ENCODE peak calls at places on chromosomes 16 and 17, in five cellular contexts. One of them, this sample, is unnamed.

GRCh38 chr16:86545927-86546637 is 9.0 kb downstream of the MTHFSD start:
- DNase-seq in cardiac muscle cell: no peak
- DNase-seq in AG04450: no peak
- DNase-seq in coronary artery: no peak
- DNase-seq in mammary epithelial cell: no peak
- DNase-seq in this sample: no peak

GRCh38 chr16:73020409-73020884 is 27.5 kb downstream of the ZFHX3 start:
- DNase-seq in cardiac muscle cell: no peak
- DNase-seq in AG04450: peak; percentile 46
- DNase-seq in coronary artery: peak; percentile 88
- DNase-seq in mammary epithelial cell: peak; percentile 78
- DNase-seq in this sample: peak; percentile 45

GRCh38 chr17:62092784-62093183 is 27.7 kb upstream of the MED13 start:
- DNase-seq in cardiac muscle cell: no peak
- DNase-seq in AG04450: no peak
- DNase-seq in coronary artery: no peak
- DNase-seq in mammary epithelial cell: no peak
- DNase-seq in this sample: no peak

GRCh38 chr17:55704412-55704811 is 18.3 kb downstream of the TMEM100 start:
- DNase-seq in cardiac muscle cell: no peak
- DNase-seq in AG04450: no peak
- DNase-seq in coronary artery: no peak
- DNase-seq in mammary epithelial cell: no peak
- DNase-seq in this sample: no peak

GRCh38 chr17:41131979-41132378 is 8.0 kb upstream of the KRTAP4-12 start:
- DNase-seq in cardiac muscle cell: no peak
- DNase-seq in AG04450: no peak
- DNase-seq in coronary artery: no peak
- DNase-seq in mammary epithelial cell: peak; percentile 83
- DNase-seq in this sample: no peak

GRCh38 chr16:887846-888245 is 82.9 kb downstream of the LMF1 start:
- DNase-seq in cardiac muscle cell: no peak
- DNase-seq in AG04450: no peak
- DNase-seq in coronary artery: no peak
- DNase-seq in mammary epithelial cell: no peak
- DNase-seq in this sample: no peak

GRCh38 chr17:9801505-9801904 is 10.1 kb upstream of the DHRS7C start:
- DNase-seq in cardiac muscle cell: peak; percentile 78
- DNase-seq in AG04450: no peak
- DNase-seq in coronary artery: no peak
- DNase-seq in mammary epithelial cell: no peak
- DNase-seq in this sample: no peak

GRCh38 chr16:554640-555413 is 5.4 kb upstream of the PRR35 start:
- DNase-seq in cardiac muscle cell: no peak
- DNase-seq in AG04450: no peak
- DNase-seq in coronary artery: no peak
- DNase-seq in mammary epithelial cell: peak; percentile 47
- DNase-seq in this sample: no peak

GRCh38 chr17:66925811-66926500 is 38.6 kb upstream of the CACNG4 start:
- DNase-seq in cardiac muscle cell: no peak
- DNase-seq in AG04450: no peak
- DNase-seq in coronary artery: no peak
- DNase-seq in mammary epithelial cell: no peak
- DNase-seq in this sample: no peak

GRCh38 chr17:44919885-44920564 is 4.7 kb upstream of the GFAP start:
- DNase-seq in cardiac muscle cell: peak; percentile 85
- DNase-seq in AG04450: peak; percentile 55
- DNase-seq in coronary artery: peak; percentile 87
- DNase-seq in mammary epithelial cell: peak; percentile 66
- DNase-seq in this sample: peak; percentile 37

GRCh38 chr17:37750768-37751466 is 6.1 kb upstream of the HNF1B start:
- DNase-seq in cardiac muscle cell: no peak
- DNase-seq in AG04450: no peak
- DNase-seq in coronary artery: no peak
- DNase-seq in mammary epithelial cell: no peak
- DNase-seq in this sample: no peak

GRCh38 chr17:78305801-78306200 is 54.1 kb downstream of the SOCS3 start:
- DNase-seq in cardiac muscle cell: no peak
- DNase-seq in AG04450: no peak
- DNase-seq in coronary artery: no peak
- DNase-seq in mammary epithelial cell: no peak
- DNase-seq in this sample: no peak

GRCh38 chr17:7858487-7858832 is 657 bp downstream of the CYB5D1 start:
- DNase-seq in cardiac muscle cell: peak; percentile 62
- DNase-seq in AG04450: no peak
- DNase-seq in coronary artery: peak; percentile 74
- DNase-seq in mammary epithelial cell: no peak
- DNase-seq in this sample: no peak

GRCh38 chr17:18314059-18314730 is 599 bp downstream of the TOP3A start:
- DNase-seq in cardiac muscle cell: peak; percentile 29
- DNase-seq in AG04450: no peak
- DNase-seq in coronary artery: no peak
- DNase-seq in mammary epithelial cell: no peak
- DNase-seq in this sample: no peak

GRCh38 chr16:80023865-80024264 is 423.3 kb upstream of the MAF start:
- DNase-seq in cardiac muscle cell: no peak
- DNase-seq in AG04450: no peak
- DNase-seq in coronary artery: no peak
- DNase-seq in mammary epithelial cell: no peak
- DNase-seq in this sample: no peak

GRCh38 chr17:50063516-50064252 is 7.8 kb downstream of the ITGA3 start:
- DNase-seq in cardiac muscle cell: no peak
- DNase-seq in AG04450: no peak
- DNase-seq in coronary artery: no peak
- DNase-seq in mammary epithelial cell: peak; percentile 57
- DNase-seq in this sample: no peak

GRCh38 chr17:1239210-1239609 is 31.0 kb upstream of the BHLHA9 start:
- DNase-seq in cardiac muscle cell: no peak
- DNase-seq in AG04450: no peak
- DNase-seq in coronary artery: no peak
- DNase-seq in mammary epithelial cell: no peak
- DNase-seq in this sample: peak; percentile 84

GRCh38 chr16:15783985-15784384 is 72.8 kb downstream of the MYH11 start:
- DNase-seq in cardiac muscle cell: no peak
- DNase-seq in AG04450: no peak
- DNase-seq in coronary artery: no peak
- DNase-seq in mammary epithelial cell: no peak
- DNase-seq in this sample: no peak

GRCh38 chr17:9386401-9386800 is 189.2 kb downstream of the STX8 start:
- DNase-seq in cardiac muscle cell: no peak
- DNase-seq in AG04450: no peak
- DNase-seq in coronary artery: no peak
- DNase-seq in mammary epithelial cell: peak; percentile 88
- DNase-seq in this sample: no peak

GRCh38 chr17:43599835-43600234 is 53.7 kb upstream of the ETV4 start:
- DNase-seq in cardiac muscle cell: no peak
- DNase-seq in AG04450: peak; percentile 54
- DNase-seq in coronary artery: no peak
- DNase-seq in mammary epithelial cell: peak; percentile 74
- DNase-seq in this sample: peak; percentile 70

GRCh38 chr16:88685156-88686061 is 898 bp downstream of the SNAI3 start:
- DNase-seq in cardiac muscle cell: no peak
- DNase-seq in AG04450: no peak
- DNase-seq in coronary artery: no peak
- DNase-seq in mammary epithelial cell: peak; percentile 25
- DNase-seq in this sample: no peak

GRCh38 chr16:50021509-50021908 is 3.5 kb upstream of the CNEP1R1 start:
- DNase-seq in cardiac muscle cell: peak; percentile 52
- DNase-seq in AG04450: no peak
- DNase-seq in coronary artery: no peak
- DNase-seq in mammary epithelial cell: peak; percentile 3
- DNase-seq in this sample: no peak

GRCh38 chr17:51668963-51669246 is 408.6 kb downstream of the UTP18 start:
- DNase-seq in cardiac muscle cell: no peak
- DNase-seq in AG04450: no peak
- DNase-seq in coronary artery: no peak
- DNase-seq in mammary epithelial cell: no peak
- DNase-seq in this sample: no peak

GRCh38 chr17:63376949-63377348 is 69.2 kb downstream of the CYB561 start:
- DNase-seq in cardiac muscle cell: no peak
- DNase-seq in AG04450: no peak
- DNase-seq in coronary artery: no peak
- DNase-seq in mammary epithelial cell: no peak
- DNase-seq in this sample: no peak

DNA sequence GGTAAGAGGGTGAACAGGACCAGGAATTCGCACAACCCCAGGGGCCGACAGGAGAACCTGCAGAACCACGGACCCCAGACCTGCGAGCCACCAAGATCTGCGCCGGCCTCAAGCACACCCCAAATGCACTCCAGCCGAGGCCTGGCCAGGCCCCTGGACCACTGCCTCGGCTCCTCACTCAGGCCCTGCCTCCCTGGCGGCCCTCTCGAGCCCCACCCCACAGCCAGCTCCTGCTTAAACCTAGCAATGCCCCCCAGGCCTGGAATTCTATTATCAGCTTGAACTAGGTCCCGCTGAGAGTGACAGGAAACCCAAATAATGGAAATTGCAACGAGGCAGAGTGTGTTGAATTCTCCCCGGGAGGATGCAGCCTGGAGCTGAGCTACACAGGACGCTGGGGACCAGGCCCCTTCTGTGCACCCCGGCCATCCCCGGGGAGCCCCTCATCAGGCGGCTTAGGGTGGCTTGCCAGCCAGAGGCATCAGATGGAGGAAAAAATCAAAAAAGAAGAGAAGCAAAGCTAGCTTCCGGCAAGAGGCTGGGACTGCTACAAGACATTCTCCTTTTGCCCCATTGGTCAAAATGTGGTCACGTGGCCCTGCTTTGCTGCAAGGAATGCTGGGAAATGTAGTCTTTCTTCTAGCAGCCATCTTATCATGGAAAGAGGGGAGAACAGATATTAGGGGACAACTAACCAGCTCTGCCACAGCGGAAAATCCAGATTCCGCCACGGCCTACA is 2.4 kb upstream of the ENPP7 start:
- DNase-seq in cardiac muscle cell: peak; percentile 87
- DNase-seq in AG04450: peak; percentile 79
- DNase-seq in coronary artery: no peak
- DNase-seq in mammary epithelial cell: peak; percentile 81
- DNase-seq in this sample: peak; percentile 64
- H3K4me3 ChIP-seq in cardiac muscle cell: no peak overlapping the region
- H3K4me3 ChIP-seq in AG04450: peak overlapping the region; percentile 46
- H3K4me3 ChIP-seq in coronary artery: peak overlapping the region; percentile 53
- H3K4me3 ChIP-seq in mammary epithelial cell: peak overlapping the region; percentile 40
- H3K4me3 ChIP-seq in this sample: peak overlapping the region; percentile 20

GRCh38 chr17:77269696-77270681 is 129.2 kb downstream of the SEC14L1 start:
- DNase-seq in cardiac muscle cell: no peak
- DNase-seq in AG04450: no peak
- DNase-seq in coronary artery: no peak
- DNase-seq in mammary epithelial cell: no peak
- DNase-seq in this sample: no peak

GRCh38 chr17:77264617-77265230 is 124.0 kb downstream of the SEC14L1 start:
- DNase-seq in cardiac muscle cell: no peak
- DNase-seq in AG04450: no peak
- DNase-seq in coronary artery: no peak
- DNase-seq in mammary epithelial cell: no peak
- DNase-seq in this sample: no peak

GRCh38 chr17:77266213-77266612 is 125.4 kb downstream of the SEC14L1 start:
- DNase-seq in cardiac muscle cell: no peak
- DNase-seq in AG04450: no peak
- DNase-seq in coronary artery: no peak
- DNase-seq in mammary epithelial cell: no peak
- DNase-seq in this sample: no peak

GRCh38 chr17:77271421-77271820 is 130.7 kb downstream of the SEC14L1 start:
- DNase-seq in cardiac muscle cell: no peak
- DNase-seq in AG04450: no peak
- DNase-seq in coronary artery: no peak
- DNase-seq in mammary epithelial cell: no peak
- DNase-seq in this sample: no peak

GRCh38 chr17:77266891-77267341 is 126.1 kb downstream of the SEC14L1 start:
- DNase-seq in cardiac muscle cell: no peak
- DNase-seq in AG04450: no peak
- DNase-seq in coronary artery: no peak
- DNase-seq in mammary epithelial cell: no peak
- DNase-seq in this sample: no peak
- TF ChIP-seq CTCF in cardiac muscle cell: peak; percentile 42
- TF ChIP-seq CTCF in AG04450: peak; percentile 22
- TF ChIP-seq CTCF in coronary artery: no peak
- TF ChIP-seq CTCF in mammary epithelial cell: no peak
- TF ChIP-seq CTCF in this sample: peak; percentile 21

GRCh38 chr16:81232740-81233367 is 5.6 kb upstream of the BCO1 start:
- DNase-seq in cardiac muscle cell: no peak
- DNase-seq in AG04450: no peak
- DNase-seq in coronary artery: no peak
- DNase-seq in mammary epithelial cell: no peak
- DNase-seq in this sample: no peak

GRCh38 chr16:81231014-81231413 is 7.5 kb upstream of the BCO1 start:
- DNase-seq in cardiac muscle cell: no peak
- DNase-seq in AG04450: no peak
- DNase-seq in coronary artery: no peak
- DNase-seq in mammary epithelial cell: no peak
- DNase-seq in this sample: no peak

GRCh38 chr16:81224836-81225235 is 13.7 kb upstream of the BCO1 start:
- DNase-seq in cardiac muscle cell: no peak
- DNase-seq in AG04450: no peak
- DNase-seq in coronary artery: no peak
- DNase-seq in mammary epithelial cell: no peak
- DNase-seq in this sample: no peak

GRCh38 chr16:81229811-81230210 is 8.7 kb upstream of the BCO1 start:
- DNase-seq in cardiac muscle cell: no peak
- DNase-seq in AG04450: no peak
- DNase-seq in coronary artery: no peak
- DNase-seq in mammary epithelial cell: no peak
- DNase-seq in this sample: no peak

GRCh38 chr16:81227780-81228179 is 10.7 kb upstream of the BCO1 start:
- DNase-seq in cardiac muscle cell: no peak
- DNase-seq in AG04450: no peak
- DNase-seq in coronary artery: no peak
- DNase-seq in mammary epithelial cell: no peak
- DNase-seq in this sample: no peak
- H3K4me3 ChIP-seq in cardiac muscle cell: no peak overlapping the region
- H3K4me3 ChIP-seq in AG04450: no peak overlapping the region
- H3K4me3 ChIP-seq in coronary artery: no peak overlapping the region
- H3K4me3 ChIP-seq in mammary epithelial cell: no peak overlapping the region
- H3K4me3 ChIP-seq in this sample: no peak overlapping the region

DNA sequence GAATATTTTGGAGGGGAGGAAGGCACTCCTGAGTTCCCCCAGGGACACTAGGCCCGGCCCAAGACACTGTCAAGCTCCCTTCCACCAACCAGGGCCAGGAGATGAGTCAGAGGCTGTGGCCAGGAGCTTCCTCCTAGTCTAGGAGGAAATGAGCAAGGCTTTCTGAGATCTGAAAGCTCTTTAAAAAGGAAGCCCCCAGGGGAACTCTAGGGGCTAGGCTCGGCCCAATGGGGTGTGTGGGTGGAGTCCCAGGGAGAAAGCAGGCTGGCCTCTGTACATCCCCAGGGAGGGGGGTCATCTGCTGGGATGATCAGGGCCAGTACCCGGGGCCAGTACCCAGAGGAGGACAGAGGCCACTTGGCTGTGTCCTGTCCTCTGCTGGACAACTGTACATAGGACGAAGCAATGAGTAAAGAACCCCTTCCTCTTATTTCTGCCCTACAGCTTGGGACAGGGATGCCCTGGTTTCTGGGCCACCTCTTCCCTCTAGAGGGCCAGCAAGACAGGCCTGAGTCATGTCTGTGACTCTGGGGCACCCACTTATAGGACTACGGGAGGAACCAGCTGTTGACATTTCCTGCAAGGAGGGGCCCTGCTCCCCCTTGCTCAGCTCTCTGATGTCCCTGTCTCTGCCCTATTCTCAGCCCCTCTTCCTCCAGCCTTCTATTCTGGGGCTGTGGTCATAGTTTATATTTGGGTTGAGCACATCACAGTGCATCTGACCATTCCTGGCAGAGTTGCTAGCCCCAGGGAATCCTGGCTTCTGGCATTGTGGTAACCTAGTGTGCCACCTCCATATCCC is 2.7 kb downstream of the FHOD1 start:
- DNase-seq in cardiac muscle cell: no peak
- DNase-seq in AG04450: no peak
- DNase-seq in coronary artery: peak; percentile 87
- DNase-seq in mammary epithelial cell: peak; percentile 85
- DNase-seq in this sample: peak; percentile 59
- TF ChIP-seq CTCF in cardiac muscle cell: no peak
- TF ChIP-seq CTCF in AG04450: no peak
- TF ChIP-seq CTCF in coronary artery: no peak
- TF ChIP-seq CTCF in mammary epithelial cell: no peak
- TF ChIP-seq CTCF in this sample: no peak